ENCODE peak calls at places on chromosomes 11 and 22, in four cellular contexts. One of them, this sample, is unnamed.

GRCh38 chr11:27786331-27786730 is 86.1 kb upstream of the BDNF start:
- DNase-seq in tibial nerve: no peak
- DNase-seq in ovary: no peak
- DNase-seq in lower lobe of right lung: no peak
- DNase-seq in this sample: no peak

GRCh38 chr11:102192349-102193066 is 82.3 kb downstream of the YAP1 start:
- DNase-seq in tibial nerve: no peak
- DNase-seq in ovary: no peak
- DNase-seq in lower lobe of right lung: no peak
- DNase-seq in this sample: no peak

GRCh38 chr11:45918331-45918941 is 759 bp upstream of the PEX16 start:
- DNase-seq in tibial nerve: peak; percentile 79
- DNase-seq in ovary: peak; percentile 85
- DNase-seq in lower lobe of right lung: peak; percentile 90
- DNase-seq in this sample: peak; percentile 77

GRCh38 chr11:69949327-69949726 is 128.8 kb upstream of the ANO1 start:
- DNase-seq in tibial nerve: no peak
- DNase-seq in ovary: no peak
- DNase-seq in lower lobe of right lung: no peak
- DNase-seq in this sample: no peak

GRCh38 chr22:36369922-36370781 is 17.6 kb downstream of the MYH9 start:
- DNase-seq in tibial nerve: no peak
- DNase-seq in ovary: no peak
- DNase-seq in lower lobe of right lung: peak; percentile 82
- DNase-seq in this sample: peak; percentile 52

GRCh38 chr22:21952586-21953571 is at the start of gene PPM1F:
- DNase-seq in tibial nerve: peak; percentile 73
- DNase-seq in ovary: peak; percentile 93
- DNase-seq in lower lobe of right lung: peak; percentile 92
- DNase-seq in this sample: peak; percentile 89

GRCh38 chr11:45665206-45665932 is at the start of gene CHST1:
- DNase-seq in tibial nerve: no peak
- DNase-seq in ovary: peak; percentile 75
- DNase-seq in lower lobe of right lung: no peak
- DNase-seq in this sample: no peak

GRCh38 chr11:501001-501682 is 5.9 kb downstream of the RNH1 start:
- DNase-seq in tibial nerve: no peak
- DNase-seq in ovary: no peak
- DNase-seq in lower lobe of right lung: no peak
- DNase-seq in this sample: no peak

GRCh38 chr11:70844387-70844786 is 408.0 kb downstream of the SHANK2 start:
- DNase-seq in tibial nerve: no peak
- DNase-seq in ovary: no peak
- DNase-seq in lower lobe of right lung: no peak
- DNase-seq in this sample: no peak

GRCh38 chr11:130439160-130439519 is 9.3 kb upstream of the ADAMTS15 start:
- DNase-seq in tibial nerve: no peak
- DNase-seq in ovary: no peak
- DNase-seq in lower lobe of right lung: no peak
- DNase-seq in this sample: no peak

GRCh38 chr11:65982824-65983588 is 19.0 kb downstream of the EIF1AD start:
- DNase-seq in tibial nerve: no peak
- DNase-seq in ovary: no peak
- DNase-seq in lower lobe of right lung: no peak
- DNase-seq in this sample: no peak

GRCh38 chr22:39916496-39916895 is 15.6 kb downstream of the GRAP2 start:
- DNase-seq in tibial nerve: no peak
- DNase-seq in ovary: no peak
- DNase-seq in lower lobe of right lung: no peak
- DNase-seq in this sample: no peak

GRCh38 chr22:38026130-38027111 is 30.8 kb upstream of the PICK1 start:
- DNase-seq in tibial nerve: no peak
- DNase-seq in ovary: no peak
- DNase-seq in lower lobe of right lung: peak; percentile 25
- DNase-seq in this sample: no peak

GRCh38 chr11:130592056-130592455 is 143.6 kb downstream of the ADAMTS15 start:
- DNase-seq in tibial nerve: no peak
- DNase-seq in ovary: no peak
- DNase-seq in lower lobe of right lung: no peak
- DNase-seq in this sample: no peak

GRCh38 chr22:29326481-29326880 is 11.0 kb upstream of the RASL10A start:
- DNase-seq in tibial nerve: no peak
- DNase-seq in ovary: no peak
- DNase-seq in lower lobe of right lung: no peak
- DNase-seq in this sample: no peak

GRCh38 chr22:48871176-48871840 is 956.4 kb downstream of the BRD1 start:
- DNase-seq in tibial nerve: no peak
- DNase-seq in ovary: no peak
- DNase-seq in lower lobe of right lung: peak; percentile 18
- DNase-seq in this sample: no peak

GRCh38 chr11:119641991-119642745 is 86.8 kb downstream of the NECTIN1 start:
- DNase-seq in tibial nerve: no peak
- DNase-seq in ovary: no peak
- DNase-seq in lower lobe of right lung: no peak
- DNase-seq in this sample: peak; percentile 55

GRCh38 chr11:128595221-128595620 is 7.9 kb upstream of the ETS1 start:
- DNase-seq in tibial nerve: no peak
- DNase-seq in ovary: no peak
- DNase-seq in lower lobe of right lung: no peak
- DNase-seq in this sample: no peak

GRCh38 chr11:66509131-66509561 is 1.3 kb upstream of the BBS1 start:
- DNase-seq in tibial nerve: no peak
- DNase-seq in ovary: no peak
- DNase-seq in lower lobe of right lung: no peak
- DNase-seq in this sample: no peak

GRCh38 chr22:48714231-48714630 is 1113.4 kb downstream of the BRD1 start:
- DNase-seq in tibial nerve: no peak
- DNase-seq in ovary: no peak
- DNase-seq in lower lobe of right lung: no peak
- DNase-seq in this sample: no peak

GRCh38 chr22:49394116-49394785 is 433.4 kb downstream of the BRD1 start:
- DNase-seq in tibial nerve: no peak
- DNase-seq in ovary: no peak
- DNase-seq in lower lobe of right lung: no peak
- DNase-seq in this sample: peak; percentile 24

GRCh38 chr11:78952188-78952587 is 377.5 kb upstream of the NARS2 start:
- DNase-seq in tibial nerve: no peak
- DNase-seq in ovary: no peak
- DNase-seq in lower lobe of right lung: no peak
- DNase-seq in this sample: no peak

GRCh38 chr11:111059726-111060125 is 185.8 kb upstream of the POU2AF2 start:
- DNase-seq in tibial nerve: no peak
- DNase-seq in ovary: no peak
- DNase-seq in lower lobe of right lung: no peak
- DNase-seq in this sample: no peak

GRCh38 chr22:11066458-11067285 is 4461.3 kb upstream of the OR11H1 start:
- DNase-seq in tibial nerve: no peak
- DNase-seq in ovary: no peak
- DNase-seq in lower lobe of right lung: peak; percentile 57
- DNase-seq in this sample: no peak

GRCh38 chr11:70415176-70415575 is 16.8 kb downstream of the CTTN start:
- DNase-seq in tibial nerve: peak; percentile 12
- DNase-seq in ovary: no peak
- DNase-seq in lower lobe of right lung: no peak
- DNase-seq in this sample: no peak

GRCh38 chr11:25667871-25668270 is 664.1 kb upstream of the ANO3 start:
- DNase-seq in tibial nerve: no peak
- DNase-seq in ovary: no peak
- DNase-seq in lower lobe of right lung: no peak
- DNase-seq in this sample: no peak

GRCh38 chr11:27018902-27019544 is 21.6 kb upstream of the BBOX1 start:
- DNase-seq in tibial nerve: no peak
- DNase-seq in ovary: no peak
- DNase-seq in lower lobe of right lung: no peak
- DNase-seq in this sample: no peak

GRCh38 chr11:64485077-64485476 is 105.9 kb upstream of the SLC22A12 start:
- DNase-seq in tibial nerve: no peak
- DNase-seq in ovary: no peak
- DNase-seq in lower lobe of right lung: no peak
- DNase-seq in this sample: no peak

GRCh38 chr11:36374726-36375125 is 78.6 kb downstream of the PRR5L start:
- DNase-seq in tibial nerve: no peak
- DNase-seq in ovary: no peak
- DNase-seq in lower lobe of right lung: no peak
- DNase-seq in this sample: no peak

GRCh38 chr11:109770323-109770722 is 322.9 kb upstream of the ZC3H12C start:
- DNase-seq in tibial nerve: no peak
- DNase-seq in ovary: no peak
- DNase-seq in lower lobe of right lung: no peak
- DNase-seq in this sample: no peak

GRCh38 chr11:122804796-122805195 is 33.5 kb upstream of the CRTAM start:
- DNase-seq in tibial nerve: no peak
- DNase-seq in ovary: no peak
- DNase-seq in lower lobe of right lung: no peak
- DNase-seq in this sample: no peak

GRCh38 chr22:23306438-23306921 is 126.2 kb downstream of the BCR start:
- DNase-seq in tibial nerve: no peak
- DNase-seq in ovary: peak; percentile 58
- DNase-seq in lower lobe of right lung: peak; percentile 44
- DNase-seq in this sample: no peak

GRCh38 chr11:76026862-76027261 is 179.4 kb downstream of the WNT11 start:
- DNase-seq in tibial nerve: no peak
- DNase-seq in ovary: no peak
- DNase-seq in lower lobe of right lung: no peak
- DNase-seq in this sample: no peak

GRCh38 chr11:111329306-111330204 is 31.2 kb downstream of the POU2AF3 start:
- DNase-seq in tibial nerve: peak; percentile 36
- DNase-seq in ovary: peak; percentile 80
- DNase-seq in lower lobe of right lung: no peak
- DNase-seq in this sample: no peak

GRCh38 chr11:92745186-92745585 is 224.3 kb upstream of the MTNR1B start:
- DNase-seq in tibial nerve: no peak
- DNase-seq in ovary: no peak
- DNase-seq in lower lobe of right lung: no peak
- DNase-seq in this sample: no peak

GRCh38 chr22:44929348-44930015 is 80.3 kb downstream of the PHF21B start:
- DNase-seq in tibial nerve: no peak
- DNase-seq in ovary: no peak
- DNase-seq in lower lobe of right lung: no peak
- DNase-seq in this sample: no peak
- H3K36me3 ChIP-seq in tibial nerve: no peaks in the 10 kb centered on the region
- H3K36me3 ChIP-seq in ovary: no peaks in the 10 kb centered on the region
- H3K36me3 ChIP-seq in lower lobe of right lung: no peaks in the 10 kb centered on the region
- H3K36me3 ChIP-seq in this sample: no peaks in the 10 kb centered on the region

GRCh38 chr22:19902245-19902699 is 39.3 kb upstream of the COMT start:
- DNase-seq in tibial nerve: no peak
- DNase-seq in ovary: no peak
- DNase-seq in lower lobe of right lung: no peak
- DNase-seq in this sample: no peak

GRCh38 chr22:19903031-19903430 is 38.5 kb upstream of the COMT start:
- DNase-seq in tibial nerve: no peak
- DNase-seq in ovary: no peak
- DNase-seq in lower lobe of right lung: no peak
- DNase-seq in this sample: no peak

GRCh38 chr22:19904174-19904856 is 37.3 kb upstream of the COMT start:
- DNase-seq in tibial nerve: no peak
- DNase-seq in ovary: no peak
- DNase-seq in lower lobe of right lung: no peak
- DNase-seq in this sample: no peak

GRCh38 chr22:19904881-19905618 is 36.5 kb upstream of the COMT start:
- DNase-seq in tibial nerve: no peak
- DNase-seq in ovary: no peak
- DNase-seq in lower lobe of right lung: no peak
- DNase-seq in this sample: no peak

DNA sequence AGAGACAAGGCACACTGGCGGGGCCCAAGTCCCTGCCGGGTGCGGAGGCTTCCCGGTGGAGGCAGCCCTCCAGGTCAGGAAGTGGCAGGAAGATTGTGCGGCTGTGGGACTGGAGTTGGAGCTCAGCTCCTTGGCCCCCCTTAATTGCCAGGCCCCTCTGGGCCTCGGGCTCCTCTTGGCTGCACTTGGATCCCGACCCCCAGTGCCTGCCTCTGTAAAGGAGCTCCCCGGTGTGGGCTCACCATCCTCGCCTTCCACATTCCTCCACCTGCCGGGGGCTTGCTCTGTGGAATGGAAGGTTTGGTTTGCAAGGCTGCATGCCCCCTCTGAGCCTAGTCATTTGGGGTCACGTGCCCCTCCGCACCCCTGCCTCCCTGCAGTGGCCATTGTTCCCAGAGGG is 38.1 kb upstream of the COMT start:
- DNase-seq in tibial nerve: no peak
- DNase-seq in ovary: no peak
- DNase-seq in lower lobe of right lung: no peak
- DNase-seq in this sample: no peak
- H3K4me1 ChIP-seq in tibial nerve: no peaks in the 10 kb centered on the region
- H3K4me1 ChIP-seq in ovary: peaks cover 4% of the 10 kb centered on the region
- H3K4me1 ChIP-seq in lower lobe of right lung: no peaks in the 10 kb centered on the region
- H3K4me1 ChIP-seq in this sample: peaks cover 6% of the 10 kb centered on the region

GRCh38 chr11:62794201-62794775 is 2.5 kb upstream of the TMEM223 start:
- DNase-seq in tibial nerve: no peak
- DNase-seq in ovary: no peak
- DNase-seq in lower lobe of right lung: no peak
- DNase-seq in this sample: no peak
- H3K36me3 ChIP-seq in tibial nerve: peaks cover 7% of the 10 kb centered on the region
- H3K36me3 ChIP-seq in ovary: no peaks in the 10 kb centered on the region
- H3K36me3 ChIP-seq in lower lobe of right lung: peaks cover 90% of the 10 kb centered on the region
- H3K36me3 ChIP-seq in this sample: peaks cover 87% of the 10 kb centered on the region

DNA sequence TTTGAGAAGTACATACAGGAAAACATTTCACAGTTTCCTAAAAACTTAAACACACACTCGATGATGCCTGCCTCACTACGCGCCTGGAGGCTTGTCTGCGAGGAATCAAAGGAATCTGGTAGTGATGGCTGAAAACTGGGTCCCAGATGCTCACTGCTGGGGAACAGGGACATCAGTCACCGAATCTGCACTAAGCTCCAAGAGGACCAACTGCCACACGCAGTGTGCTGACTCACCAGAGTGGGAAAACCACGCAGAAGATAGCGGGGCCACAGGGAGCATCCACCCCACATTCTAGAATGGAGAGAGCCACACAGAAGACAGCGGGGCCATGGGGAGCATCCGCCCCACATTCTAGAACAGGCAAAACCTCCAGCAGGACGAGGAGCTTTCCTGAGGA is 24.3 kb upstream of the MOB2 start:
- DNase-seq in tibial nerve: no peak
- DNase-seq in ovary: no peak
- DNase-seq in lower lobe of right lung: no peak
- DNase-seq in this sample: no peak
- H3K4me1 ChIP-seq in tibial nerve: peaks cover 39% of the 10 kb centered on the region
- H3K4me1 ChIP-seq in ovary: peaks cover 29% of the 10 kb centered on the region
- H3K4me1 ChIP-seq in lower lobe of right lung: peaks cover 64% of the 10 kb centered on the region
- H3K4me1 ChIP-seq in this sample: peaks cover 21% of the 10 kb centered on the region

GRCh38 chr22:50408311-50408710 is 65.2 kb downstream of the PPP6R2 start:
- DNase-seq in tibial nerve: no peak
- DNase-seq in ovary: no peak
- DNase-seq in lower lobe of right lung: no peak
- DNase-seq in this sample: no peak
- H3K36me3 ChIP-seq in tibial nerve: no peaks in the 10 kb centered on the region
- H3K36me3 ChIP-seq in ovary: no peaks in the 10 kb centered on the region
- H3K36me3 ChIP-seq in lower lobe of right lung: peaks cover 45% of the 10 kb centered on the region
- H3K36me3 ChIP-seq in this sample: peaks cover 67% of the 10 kb centered on the region

GRCh38 chr11:73285721-73286120 is 13.6 kb downstream of the P2RY6 start:
- DNase-seq in tibial nerve: no peak
- DNase-seq in ovary: no peak
- DNase-seq in lower lobe of right lung: no peak
- DNase-seq in this sample: no peak
- H3K4me1 ChIP-seq in tibial nerve: peaks cover 10% of the 10 kb centered on the region
- H3K4me1 ChIP-seq in ovary: no peaks in the 10 kb centered on the region
- H3K4me1 ChIP-seq in lower lobe of right lung: peaks cover 47% of the 10 kb centered on the region
- H3K4me1 ChIP-seq in this sample: peaks cover 19% of the 10 kb centered on the region

This sample was measured in OCI-LY7.